ENCODE peak calls at places on chromosomes 1 and 21, in seven cellular contexts. One of them, this sample, is unnamed.

GRCh38 chr1:202624781-202625108 is 85.5 kb downstream of the SYT2 start:
- DNase-seq in tibial artery: no peak
- DNase-seq in nephron progenitor cell: no peak
- DNase-seq in kidney: no peak
- DNase-seq in adrenal gland: no peak
- DNase-seq in left lung: no peak
- DNase-seq in omental fat pad: no peak
- DNase-seq in this sample: no peak

GRCh38 chr21:44518684-44519083 is 21.3 kb downstream of the KRTAP10-1 start:
- DNase-seq in tibial artery: no peak
- DNase-seq in nephron progenitor cell: no peak
- DNase-seq in kidney: peak
- DNase-seq in adrenal gland: no peak
- DNase-seq in left lung: peak
- DNase-seq in omental fat pad: no peak
- DNase-seq in this sample: no peak

GRCh38 chr1:57843760-57844159 is 419.9 kb upstream of the DAB1 start:
- DNase-seq in tibial artery: no peak
- DNase-seq in nephron progenitor cell: no peak
- DNase-seq in kidney: no peak
- DNase-seq in adrenal gland: no peak
- DNase-seq in left lung: no peak
- DNase-seq in omental fat pad: no peak
- DNase-seq in this sample: no peak

GRCh38 chr1:226656601-226657277 is 82.3 kb downstream of the ITPKB start:
- DNase-seq in tibial artery: peak
- DNase-seq in nephron progenitor cell: no peak
- DNase-seq in kidney: peak
- DNase-seq in adrenal gland: no peak
- DNase-seq in left lung: no peak
- DNase-seq in omental fat pad: no peak
- DNase-seq in this sample: peak

GRCh38 chr1:85137660-85138059 is 63.2 kb downstream of the SYDE2 start:
- DNase-seq in tibial artery: no peak
- DNase-seq in nephron progenitor cell: no peak
- DNase-seq in kidney: peak
- DNase-seq in adrenal gland: no peak
- DNase-seq in left lung: peak
- DNase-seq in omental fat pad: no peak
- DNase-seq in this sample: no peak

GRCh38 chr1:38018864-38019343 is 6.4 kb downstream of the UTP11 start:
- DNase-seq in tibial artery: no peak
- DNase-seq in nephron progenitor cell: no peak
- DNase-seq in kidney: no peak
- DNase-seq in adrenal gland: no peak
- DNase-seq in left lung: no peak
- DNase-seq in omental fat pad: no peak
- DNase-seq in this sample: no peak

GRCh38 chr21:43734830-43735229 is 15.9 kb downstream of the PDXK start:
- DNase-seq in tibial artery: no peak
- DNase-seq in nephron progenitor cell: no peak
- DNase-seq in kidney: no peak
- DNase-seq in adrenal gland: no peak
- DNase-seq in left lung: no peak
- DNase-seq in omental fat pad: no peak
- DNase-seq in this sample: no peak

GRCh38 chr21:43333301-43334062 is 93.4 kb downstream of the SIK1 start:
- DNase-seq in tibial artery: no peak
- DNase-seq in nephron progenitor cell: peak
- DNase-seq in kidney: peak
- DNase-seq in adrenal gland: peak
- DNase-seq in left lung: peak
- DNase-seq in omental fat pad: peak
- DNase-seq in this sample: no peak

GRCh38 chr1:204848579-204848978 is 22.1 kb upstream of the NFASC start:
- DNase-seq in tibial artery: no peak
- DNase-seq in nephron progenitor cell: no peak
- DNase-seq in kidney: no peak
- DNase-seq in adrenal gland: no peak
- DNase-seq in left lung: no peak
- DNase-seq in omental fat pad: no peak
- DNase-seq in this sample: no peak

GRCh38 chr1:109298666-109299086 is 8.1 kb downstream of the MYBPHL start:
- DNase-seq in tibial artery: no peak
- DNase-seq in nephron progenitor cell: no peak
- DNase-seq in kidney: peak
- DNase-seq in adrenal gland: peak
- DNase-seq in left lung: no peak
- DNase-seq in omental fat pad: no peak
- DNase-seq in this sample: no peak

GRCh38 chr1:178046856-178047255 is 47.0 kb upstream of the RASAL2 start:
- DNase-seq in tibial artery: no peak
- DNase-seq in nephron progenitor cell: no peak
- DNase-seq in kidney: no peak
- DNase-seq in adrenal gland: no peak
- DNase-seq in left lung: no peak
- DNase-seq in omental fat pad: no peak
- DNase-seq in this sample: no peak

GRCh38 chr1:26285366-26286063 is 5.6 kb downstream of the SH3BGRL3 start:
- DNase-seq in tibial artery: no peak
- DNase-seq in nephron progenitor cell: peak
- DNase-seq in kidney: peak
- DNase-seq in adrenal gland: no peak
- DNase-seq in left lung: no peak
- DNase-seq in omental fat pad: no peak
- DNase-seq in this sample: no peak

GRCh38 chr1:62437273-62437945 is 560 bp downstream of the USP1 start:
- DNase-seq in tibial artery: no peak
- DNase-seq in nephron progenitor cell: no peak
- DNase-seq in kidney: peak
- DNase-seq in adrenal gland: no peak
- DNase-seq in left lung: peak
- DNase-seq in omental fat pad: no peak
- DNase-seq in this sample: no peak

GRCh38 chr1:71196685-71197084 is 115.8 kb upstream of the ZRANB2 start:
- DNase-seq in tibial artery: no peak
- DNase-seq in nephron progenitor cell: no peak
- DNase-seq in kidney: no peak
- DNase-seq in adrenal gland: no peak
- DNase-seq in left lung: no peak
- DNase-seq in omental fat pad: no peak
- DNase-seq in this sample: no peak

GRCh38 chr1:10143961-10144485 is 66.3 kb upstream of the KIF1B start:
- DNase-seq in tibial artery: no peak
- DNase-seq in nephron progenitor cell: no peak
- DNase-seq in kidney: no peak
- DNase-seq in adrenal gland: no peak
- DNase-seq in left lung: no peak
- DNase-seq in omental fat pad: no peak
- DNase-seq in this sample: no peak

GRCh38 chr1:31815307-31815645 is 546 bp downstream of the SPOCD1 start:
- DNase-seq in tibial artery: peak
- DNase-seq in nephron progenitor cell: no peak
- DNase-seq in kidney: no peak
- DNase-seq in adrenal gland: no peak
- DNase-seq in left lung: no peak
- DNase-seq in omental fat pad: no peak
- DNase-seq in this sample: no peak

GRCh38 chr21:36985761-36986594 is 19.5 kb upstream of the HLCS start:
- DNase-seq in tibial artery: no peak
- DNase-seq in nephron progenitor cell: no peak
- DNase-seq in kidney: no peak
- DNase-seq in adrenal gland: no peak
- DNase-seq in left lung: no peak
- DNase-seq in omental fat pad: no peak
- DNase-seq in this sample: no peak

GRCh38 chr1:187696092-187696491 is 867.3 kb downstream of the PLA2G4A start:
- DNase-seq in tibial artery: no peak
- DNase-seq in nephron progenitor cell: peak
- DNase-seq in kidney: no peak
- DNase-seq in adrenal gland: no peak
- DNase-seq in left lung: no peak
- DNase-seq in omental fat pad: no peak
- DNase-seq in this sample: no peak

GRCh38 chr1:162627662-162628296 is 4.5 kb upstream of the DDR2 start:
- DNase-seq in tibial artery: no peak
- DNase-seq in nephron progenitor cell: no peak
- DNase-seq in kidney: no peak
- DNase-seq in adrenal gland: no peak
- DNase-seq in left lung: no peak
- DNase-seq in omental fat pad: no peak
- DNase-seq in this sample: no peak

GRCh38 chr1:228180271-228180987 is 14.8 kb downstream of the IBA57 start:
- DNase-seq in tibial artery: no peak
- DNase-seq in nephron progenitor cell: no peak
- DNase-seq in kidney: no peak
- DNase-seq in adrenal gland: no peak
- DNase-seq in left lung: no peak
- DNase-seq in omental fat pad: no peak
- DNase-seq in this sample: no peak

GRCh38 chr1:237702161-237702560 is 188.6 kb downstream of the ZP4 start:
- DNase-seq in tibial artery: no peak
- DNase-seq in nephron progenitor cell: no peak
- DNase-seq in kidney: no peak
- DNase-seq in adrenal gland: no peak
- DNase-seq in left lung: no peak
- DNase-seq in omental fat pad: no peak
- DNase-seq in this sample: no peak

GRCh38 chr1:47378147-47378546 is 37.9 kb upstream of the FOXE3 start:
- DNase-seq in tibial artery: no peak
- DNase-seq in nephron progenitor cell: no peak
- DNase-seq in kidney: no peak
- DNase-seq in adrenal gland: no peak
- DNase-seq in left lung: no peak
- DNase-seq in omental fat pad: no peak
- DNase-seq in this sample: no peak

GRCh38 chr1:244559561-244559960 is 93.4 kb upstream of the DESI2 start:
- DNase-seq in tibial artery: no peak
- DNase-seq in nephron progenitor cell: no peak
- DNase-seq in kidney: no peak
- DNase-seq in adrenal gland: no peak
- DNase-seq in left lung: no peak
- DNase-seq in omental fat pad: no peak
- DNase-seq in this sample: no peak

GRCh38 chr1:200253774-200254495 is 155.9 kb downstream of the ZNF281 start:
- DNase-seq in tibial artery: no peak
- DNase-seq in nephron progenitor cell: no peak
- DNase-seq in kidney: no peak
- DNase-seq in adrenal gland: no peak
- DNase-seq in left lung: no peak
- DNase-seq in omental fat pad: no peak
- DNase-seq in this sample: no peak

DNA sequence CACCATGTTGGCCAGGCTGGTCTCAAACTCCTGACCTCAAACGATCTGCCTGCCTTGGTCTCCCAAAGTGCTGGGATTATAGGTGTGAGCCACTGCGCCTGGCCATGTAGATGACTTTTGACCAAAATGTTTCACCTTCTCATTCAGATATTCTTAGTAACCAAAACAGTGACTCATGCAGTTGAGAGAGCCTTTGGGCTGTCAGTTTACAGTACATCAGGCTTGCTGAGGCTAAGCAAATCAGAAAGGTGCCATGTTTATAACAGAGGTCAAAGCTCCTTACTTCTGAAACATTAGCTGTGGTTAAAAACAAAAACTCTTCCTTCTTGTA is 21.0 kb downstream of the CNIH4 start:
- DNase-seq in tibial artery: no peak
- DNase-seq in nephron progenitor cell: no peak
- DNase-seq in kidney: no peak
- DNase-seq in adrenal gland: no peak
- DNase-seq in left lung: no peak
- DNase-seq in omental fat pad: no peak
- DNase-seq in this sample: no peak
- TF ChIP-seq CTCF in tibial artery: no peak
- TF ChIP-seq CTCF in nephron progenitor cell: no peak
- TF ChIP-seq CTCF in kidney: no peak
- TF ChIP-seq CTCF in adrenal gland: no peak
- TF ChIP-seq CTCF in left lung: no peak
- TF ChIP-seq CTCF in omental fat pad: no peak
- TF ChIP-seq CTCF in this sample: no peak

GRCh38 chr1:7117599-7118281 is 332.5 kb downstream of the CAMTA1 start:
- DNase-seq in tibial artery: no peak
- DNase-seq in nephron progenitor cell: peak
- DNase-seq in kidney: peak
- DNase-seq in adrenal gland: no peak
- DNase-seq in left lung: no peak
- DNase-seq in omental fat pad: no peak
- DNase-seq in this sample: no peak
- TF ChIP-seq CTCF in tibial artery: peak
- TF ChIP-seq CTCF in nephron progenitor cell: no peak
- TF ChIP-seq CTCF in kidney: peak
- TF ChIP-seq CTCF in adrenal gland: no peak
- TF ChIP-seq CTCF in left lung: no peak
- TF ChIP-seq CTCF in omental fat pad: no peak
- TF ChIP-seq CTCF in this sample: no peak

GRCh38 chr1:115069186-115069585 is 20.1 kb downstream of the TSPAN2 start:
- DNase-seq in tibial artery: peak
- DNase-seq in nephron progenitor cell: no peak
- DNase-seq in kidney: no peak
- DNase-seq in adrenal gland: no peak
- DNase-seq in left lung: no peak
- DNase-seq in omental fat pad: no peak
- DNase-seq in this sample: no peak
- TF ChIP-seq CTCF in tibial artery: no peak
- TF ChIP-seq CTCF in nephron progenitor cell: no peak
- TF ChIP-seq CTCF in kidney: no peak
- TF ChIP-seq CTCF in adrenal gland: no peak
- TF ChIP-seq CTCF in left lung: no peak
- TF ChIP-seq CTCF in omental fat pad: no peak
- TF ChIP-seq CTCF in this sample: no peak

DNA sequence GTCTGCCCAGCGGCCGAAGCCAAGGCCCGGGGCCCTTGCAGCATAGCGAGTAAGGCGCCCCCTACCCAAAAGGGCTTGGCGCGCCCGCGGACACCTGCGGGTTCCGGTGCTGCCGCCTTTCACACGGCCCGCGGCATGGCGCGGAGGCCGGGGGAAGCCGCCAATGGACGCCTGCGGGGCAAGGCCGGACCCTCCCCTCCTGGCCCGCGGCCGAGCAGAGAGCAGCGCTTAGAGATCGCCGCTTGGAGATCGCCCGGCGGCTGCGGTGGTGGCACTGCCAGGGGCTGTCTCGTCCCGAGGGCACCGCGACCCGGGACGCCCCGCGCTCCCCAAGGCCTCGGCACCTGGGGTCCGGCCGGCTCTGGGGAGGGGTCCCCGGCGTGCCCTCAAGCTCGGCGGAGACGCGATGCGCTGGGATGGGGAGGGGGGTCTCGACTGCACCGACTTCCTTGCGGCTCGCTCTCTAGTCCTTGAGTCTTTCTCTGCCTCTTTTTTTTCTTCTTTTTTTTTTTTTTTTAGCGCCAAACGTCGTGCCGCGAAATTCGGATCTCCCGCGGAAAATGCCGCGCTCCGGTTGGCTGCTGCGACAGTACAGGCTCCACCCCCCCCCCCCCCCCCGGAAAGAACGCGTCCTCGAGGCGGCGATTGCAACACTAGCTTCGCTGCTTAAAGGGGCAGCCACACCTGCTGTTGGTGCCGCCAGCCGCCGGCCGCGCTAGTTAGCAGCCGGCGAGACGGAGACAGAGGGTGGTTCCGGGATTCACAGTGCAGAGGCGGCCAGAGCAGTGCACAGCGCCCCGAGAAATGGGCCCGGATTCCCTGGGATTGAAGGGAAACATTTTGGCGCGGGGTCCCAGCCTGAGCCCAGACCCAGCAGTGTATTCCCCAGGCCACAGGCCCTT is at the start of gene E2F2:
- DNase-seq in tibial artery: peak
- DNase-seq in nephron progenitor cell: peak
- DNase-seq in kidney: peak
- DNase-seq in adrenal gland: peak
- DNase-seq in left lung: peak
- DNase-seq in omental fat pad: peak
- DNase-seq in this sample: peak
- TF ChIP-seq CTCF in tibial artery: no peak
- TF ChIP-seq CTCF in nephron progenitor cell: no peak
- TF ChIP-seq CTCF in kidney: peak
- TF ChIP-seq CTCF in adrenal gland: no peak
- TF ChIP-seq CTCF in left lung: no peak
- TF ChIP-seq CTCF in omental fat pad: no peak
- TF ChIP-seq CTCF in this sample: no peak

This sample was measured in CD14-positive monocyte.